ENCODE peak calls at places on chromosomes 16 and 17, in nine cellular contexts. Q is lung; H is IMR-90; Z is BJ; Y is ovary; V is AG04449; P is foreskin fibroblast; S is effector memory CD4-positive, alpha-beta T cell; I is left ventricle myocardium inferior. G is an unnamed sample.

GRCh38 chr17:74968361-74968780 is 4.2 kb downstream of the HID1 start:
- DNase-seq in Q (no peak), H (no peak), Z (no peak), Y (no peak), V (no peak), P (no peak), S (no peak), I (no peak), G (no peak)

GRCh38 chr16:21646721-21647561 is 5.5 kb downstream of the IGSF6 start:
- DNase-seq in Q (no peak), H (no peak), Z (no peak), Y (no peak), V (no peak), P (no peak), S (peak), I (no peak), G (no peak)

GRCh38 chr16:87854053-87854906 is 15.0 kb downstream of the SLC7A5 start:
- DNase-seq in Q (no peak), H (no peak), Z (no peak), Y (no peak), V (no peak), P (no peak), S (peak), I (no peak), G (no peak)

GRCh38 chr16:68395806-68396205 is 52.5 kb downstream of the SMPD3 start:
- DNase-seq in Q (no peak), H (no peak), Z (no peak), Y (no peak), V (no peak), P (no peak), S (no peak), I (no peak), G (no peak)

GRCh38 chr16:56245197-56245596 is 53.9 kb downstream of the GNAO1 start:
- DNase-seq in Q (no peak), H (peak), Z (peak), Y (no peak), V (no peak), P (peak), S (no peak), I (no peak), G (no peak)

GRCh38 chr16:58094791-58095574 is 34.2 kb downstream of the CFAP20 start:
- DNase-seq in Q (no peak), H (no peak), Z (no peak), Y (no peak), V (no peak), P (no peak), S (no peak), I (no peak), G (no peak)

GRCh38 chr16:4015275-4015990 is 100.8 kb downstream of the ADCY9 start:
- DNase-seq in Q (no peak), H (no peak), Z (no peak), Y (no peak), V (no peak), P (no peak), S (no peak), I (no peak), G (no peak)

GRCh38 chr16:4702466-4702808 is 9.1 kb downstream of the NUDT16L1 start:
- DNase-seq in Q (no peak), H (no peak), Z (no peak), Y (no peak), V (no peak), P (no peak), S (no peak), I (no peak), G (no peak)

GRCh38 chr16:22291860-22292692 is 5.1 kb upstream of the POLR3E start:
- DNase-seq in Q (no peak), H (peak), Z (no peak), Y (no peak), V (no peak), P (no peak), S (no peak), I (no peak), G (no peak)

GRCh38 chr16:79651363-79651762 is 50.8 kb upstream of the MAF start:
- DNase-seq in Q (peak), H (peak), Z (no peak), Y (peak), V (no peak), P (no peak), S (no peak), I (peak), G (peak)

GRCh38 chr17:4393806-4394205 is 27.3 kb upstream of the UBE2G1 start:
- DNase-seq in Q (no peak), H (no peak), Z (no peak), Y (no peak), V (no peak), P (no peak), S (no peak), I (no peak), G (no peak)

GRCh38 chr16:974001-974601 is 3.3 kb upstream of the LMF1 start:
- DNase-seq in Q (no peak), H (no peak), Z (no peak), Y (no peak), V (no peak), P (no peak), S (no peak), I (no peak), G (no peak)

GRCh38 chr16:62404857-62405611 is 368.8 kb upstream of the CDH8 start:
- DNase-seq in Q (no peak), H (no peak), Z (no peak), Y (no peak), V (no peak), P (no peak), S (no peak), I (no peak), G (no peak)

GRCh38 chr17:71919896-71920295 is 200.9 kb upstream of the SOX9 start:
- DNase-seq in Q (no peak), H (no peak), Z (no peak), Y (no peak), V (no peak), P (no peak), S (no peak), I (no peak), G (no peak)

GRCh38 chr16:17470002-17470870 is 524 bp downstream of the XYLT1 start:
- DNase-seq in Q (no peak), H (no peak), Z (no peak), Y (peak), V (no peak), P (no peak), S (peak), I (no peak), G (no peak)

GRCh38 chr17:50288306-50288705 is 14.0 kb downstream of the TMEM92 start:
- DNase-seq in Q (no peak), H (no peak), Z (no peak), Y (no peak), V (no peak), P (no peak), S (no peak), I (no peak), G (no peak)

GRCh38 chr17:1709403-1709891 is 730 bp downstream of the TLCD2 start:
- DNase-seq in Q (no peak), H (no peak), Z (no peak), Y (no peak), V (no peak), P (peak), S (no peak), I (no peak), G (no peak)

GRCh38 chr17:50028207-50029120 is 27.4 kb upstream of the ITGA3 start:
- DNase-seq in Q (peak), H (peak), Z (no peak), Y (no peak), V (no peak), P (peak), S (no peak), I (no peak), G (no peak)

GRCh38 chr16:49675417-49675816 is 180.5 kb downstream of the ZNF423 start:
- DNase-seq in Q (no peak), H (no peak), Z (no peak), Y (no peak), V (no peak), P (no peak), S (no peak), I (no peak), G (peak)

GRCh38 chr17:4768281-4768680 is 3.4 kb upstream of the TM4SF5 start:
- DNase-seq in Q (no peak), H (no peak), Z (no peak), Y (no peak), V (no peak), P (no peak), S (no peak), I (no peak), G (no peak)

GRCh38 chr16:79415983-79416641 is 184.4 kb downstream of the MAF start:
- DNase-seq in Q (no peak), H (no peak), Z (no peak), Y (no peak), V (no peak), P (no peak), S (no peak), I (no peak), G (no peak)

GRCh38 chr16:89193576-89194293 is 6.6 kb downstream of the SLC22A31 start:
- DNase-seq in Q (no peak), H (no peak), Z (no peak), Y (peak), V (no peak), P (no peak), S (no peak), I (no peak), G (peak)

DNA sequence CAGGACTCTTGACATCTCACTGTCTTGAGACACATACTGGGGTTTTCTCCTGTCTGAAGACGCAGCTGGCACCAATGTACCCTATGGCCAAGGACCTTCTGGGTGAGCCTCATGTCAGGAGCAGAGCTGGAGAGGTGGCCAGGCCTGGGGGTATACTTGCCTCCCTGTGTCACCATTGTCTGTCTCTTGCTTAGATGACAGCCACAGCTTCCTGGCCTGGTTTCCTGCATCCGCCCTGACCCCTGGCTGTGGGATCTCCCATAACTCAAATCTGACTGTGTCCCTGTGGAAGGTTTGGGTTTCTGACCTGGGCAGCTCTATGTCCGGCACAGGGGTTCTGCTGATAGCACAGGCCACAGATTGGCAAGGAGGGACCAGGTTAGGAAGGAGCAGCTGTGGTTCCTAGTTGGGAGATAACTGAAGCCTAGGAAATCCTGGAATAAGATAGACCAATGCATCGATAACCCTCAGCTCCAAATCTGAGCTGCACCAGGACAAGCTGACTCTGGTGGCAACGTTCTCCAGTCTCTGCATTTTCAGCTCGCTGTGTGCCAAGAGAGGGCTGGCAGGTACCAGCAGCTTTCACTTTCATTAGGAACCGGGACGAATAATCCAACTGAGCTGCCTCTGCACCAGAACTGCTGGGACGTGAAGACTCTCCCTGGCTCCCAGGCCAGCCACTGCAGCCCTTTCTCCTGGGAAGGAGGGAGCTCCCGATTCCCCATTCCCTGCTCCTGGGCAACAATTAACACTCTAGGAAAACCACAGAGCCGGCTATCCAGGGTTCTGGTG is 5.0 kb downstream of the DEXI start:
- DNase-seq in Q (no peak), H (no peak), Z (no peak), Y (no peak), V (no peak), P (no peak), S (no peak), I (peak), G (no peak)
- H3K4me3 ChIP-seq in Q (no peak), H (no peak), Z (no peak), Y (no peak), V (no peak), P (no peak), S (peak), I (peak), G (peak)

GRCh38 chr16:72189865-72190371 is 18.0 kb upstream of the PMFBP1 start:
- DNase-seq in Q (no peak), H (peak), Z (no peak), Y (no peak), V (peak), P (peak), S (no peak), I (no peak), G (no peak)
- H3K4me3 ChIP-seq in Q (no peak), H (no peak), Z (no peak), Y (no peak), V (no peak), P (no peak), S (no peak), I (no peak), G (no peak)

GRCh38 chr17:77210331-77210730 is 69.6 kb downstream of the SEC14L1 start:
- DNase-seq in Q (no peak), H (no peak), Z (no peak), Y (no peak), V (no peak), P (no peak), S (no peak), I (no peak), G (no peak)
- H3K4me3 ChIP-seq in Q (no peak), H (no peak), Z (no peak), Y (no peak), V (no peak), P (no peak), S (no peak), I (no peak), G (no peak)

GRCh38 chr16:1992475-1993292 is 2.9 kb downstream of the SYNGR3 start:
- DNase-seq in Q (no peak), H (no peak), Z (no peak), Y (peak), V (no peak), P (no peak), S (no peak), I (no peak), G (no peak)

GRCh38 chr16:1990336-1991134 is 765 bp downstream of the SYNGR3 start:
- DNase-seq in Q (no peak), H (no peak), Z (no peak), Y (no peak), V (no peak), P (no peak), S (no peak), I (no peak), G (peak)

GRCh38 chr16:1991588-1992474 is 2.1 kb downstream of the SYNGR3 start:
- DNase-seq in Q (peak), H (peak), Z (peak), Y (peak), V (no peak), P (peak), S (peak), I (peak), G (peak)

GRCh38 chr16:1989826-1990335 is at the start of gene SYNGR3:
- DNase-seq in Q (no peak), H (no peak), Z (no peak), Y (no peak), V (no peak), P (no peak), S (no peak), I (no peak), G (no peak)

GRCh38 chr16:1991135-1991551 is 1.4 kb downstream of the SYNGR3 start:
- DNase-seq in Q (no peak), H (no peak), Z (no peak), Y (no peak), V (no peak), P (no peak), S (peak), I (no peak), G (no peak)
- H3K4me3 ChIP-seq in Q (no peak), H (no peak), Z (no peak), Y (no peak), V (no peak), P (no peak), S (peak), I (peak), G (peak)

GRCh38 chr17:16987830-16988601 is 16.1 kb upstream of the TNFRSF13B start:
- DNase-seq in Q (peak), H (peak), Z (peak), Y (no peak), V (peak), P (peak), S (peak), I (peak), G (no peak)
- H3K4me3 ChIP-seq in Q (no peak), H (no peak), Z (no peak), Y (no peak), V (no peak), P (no peak), S (no peak), I (no peak), G (no peak)

G was measured in dorsolateral prefrontal cortex.